ENCODE peak calls at places on chromosomes 12 and 14, in ten cellular contexts. O is tibial nerve; I is Peyer's patch; U is hepatocyte; R is CD8-positive, alpha-beta T cell; E is AG04450; J is uterus; Y is GM13977; Q is lower leg skin; C is progenitor cell of endocrine pancreas. A is an unnamed sample.

GRCh38 chr12:71873821-71874220 is 34.3 kb downstream of the TBC1D15 start:
- DNase-seq in U (no peak), J (no peak), R (no peak), I (no peak), O (no peak), Q (no peak), E (no peak), Y (no peak), C (no peak), A (no peak)

GRCh38 chr14:100603341-100604125 is 16.3 kb upstream of the BEGAIN start:
- DNase-seq in Y (no peak), C (no peak), R (no peak), U (no peak), J (no peak), O (no peak), I (peak; percentile 30), Q (no peak), E (no peak), A (no peak)

GRCh38 chr14:69260246-69260978 is 454 bp downstream of the GALNT16 start:
- DNase-seq in J (no peak), C (peak; percentile 49), Y (peak; percentile 70), Q (no peak), O (no peak), R (no peak), I (no peak), E (no peak), U (peak; percentile 61), A (no peak)

GRCh38 chr12:32483499-32483898 is 84.1 kb downstream of the FGD4 start:
- DNase-seq in Q (peak; percentile 29), U (no peak), Y (no peak), C (no peak), E (no peak), R (no peak), I (no peak), O (no peak), J (no peak), A (no peak)

GRCh38 chr12:39426636-39427245 is 16.2 kb downstream of the KIF21A start:
- DNase-seq in C (no peak), I (no peak), Q (no peak), E (no peak), Y (no peak), J (no peak), U (no peak), R (no peak), O (no peak), A (peak; percentile 36)

GRCh38 chr12:110304061-110304551 is 23.1 kb downstream of the ATP2A2 start:
- DNase-seq in E (no peak), I (no peak), J (no peak), U (no peak), O (no peak), Y (no peak), R (no peak), Q (no peak), C (no peak), A (no peak)

GRCh38 chr12:57429473-57430116 is 1.2 kb downstream of the R3HDM2 start:
- DNase-seq in E (no peak), I (peak; percentile 34), R (no peak), Y (no peak), J (no peak), C (no peak), O (no peak), U (no peak), Q (no peak), A (no peak)

GRCh38 chr14:90140956-90141316 is 79.1 kb downstream of the KCNK13 start:
- DNase-seq in O (no peak), R (no peak), Q (no peak), Y (no peak), I (no peak), C (no peak), U (no peak), J (no peak), E (no peak), A (no peak)

GRCh38 chr12:58030566-58031279 is 89.4 kb downstream of the ATP23 start:
- DNase-seq in I (no peak), J (no peak), O (no peak), E (no peak), Y (no peak), U (no peak), R (no peak), Q (peak; percentile 19), C (no peak), A (no peak)

DNA sequence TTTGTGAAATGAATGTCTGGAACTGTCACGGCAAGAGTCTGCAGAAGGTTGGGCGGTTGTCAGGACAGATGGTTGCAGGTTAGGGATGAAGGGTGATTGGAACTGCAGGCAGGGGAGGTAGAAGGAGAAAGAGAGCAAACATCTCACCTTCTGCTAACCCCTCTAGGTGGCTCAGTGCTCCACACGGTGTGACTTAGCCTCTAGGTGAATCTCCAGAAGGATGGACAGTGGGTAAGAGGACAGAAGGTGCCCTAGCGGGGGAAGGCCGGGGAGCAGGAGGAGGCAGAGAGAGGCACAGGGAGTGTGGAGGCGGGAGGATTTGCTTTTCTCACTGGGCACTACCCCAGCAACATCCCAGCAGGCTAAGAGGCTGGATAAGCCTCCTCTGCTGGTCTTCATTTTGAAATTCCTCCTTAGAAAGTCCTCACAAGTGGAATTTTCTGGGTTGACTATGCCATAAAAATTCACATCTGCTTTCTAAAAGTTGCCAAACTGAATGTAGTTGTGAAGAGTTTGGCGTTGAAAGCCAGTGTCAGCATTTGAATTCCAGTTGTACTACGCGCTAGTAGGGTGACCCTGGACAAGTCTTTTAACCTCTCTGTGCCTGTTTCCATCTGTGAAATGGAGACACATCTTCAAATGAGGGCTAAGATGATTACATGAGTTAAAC is 10.7 kb upstream of the GPR68 start:
- DNase-seq in E (no peak), R (no peak), O (no peak), I (no peak), U (no peak), C (no peak), Y (no peak), Q (no peak), J (no peak), A (no peak)
- TF ChIP-seq CTCF in E (no peak), R (no peak), O (no peak), I (no peak), U (no peak), C (no peak), Y (no peak), Q (no peak), J (no peak), A (no peak)

DNA sequence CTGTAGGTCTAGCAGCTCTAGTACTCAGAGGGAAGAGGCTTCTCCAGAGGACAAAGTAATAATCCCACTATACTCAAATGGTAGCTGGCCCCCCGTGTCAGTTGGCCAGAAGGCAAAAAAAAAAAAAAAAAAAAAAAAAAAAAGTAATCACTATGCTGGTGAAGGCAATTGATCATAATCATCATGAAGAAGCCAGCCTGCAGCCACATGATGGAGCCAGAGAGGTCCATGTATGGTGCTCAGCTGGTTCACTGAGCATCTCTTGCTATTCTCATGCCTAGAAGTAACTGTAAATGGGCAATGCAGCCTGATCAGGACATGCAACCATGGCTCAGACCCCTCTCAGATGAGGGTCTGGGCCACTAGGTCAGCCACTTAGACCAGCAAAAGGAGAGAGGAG is 378.8 kb downstream of the MED13L start:
- DNase-seq in U (no peak), C (no peak), J (no peak), R (no peak), I (no peak), Q (no peak), Y (no peak), E (no peak), O (no peak), A (no peak)
- TF ChIP-seq CTCF in U (peak; percentile 12), C (no peak), J (no peak), R (no peak), I (no peak), Q (no peak), Y (peak; percentile 27), E (no peak), O (no peak), A (peak; percentile 28)

DNA sequence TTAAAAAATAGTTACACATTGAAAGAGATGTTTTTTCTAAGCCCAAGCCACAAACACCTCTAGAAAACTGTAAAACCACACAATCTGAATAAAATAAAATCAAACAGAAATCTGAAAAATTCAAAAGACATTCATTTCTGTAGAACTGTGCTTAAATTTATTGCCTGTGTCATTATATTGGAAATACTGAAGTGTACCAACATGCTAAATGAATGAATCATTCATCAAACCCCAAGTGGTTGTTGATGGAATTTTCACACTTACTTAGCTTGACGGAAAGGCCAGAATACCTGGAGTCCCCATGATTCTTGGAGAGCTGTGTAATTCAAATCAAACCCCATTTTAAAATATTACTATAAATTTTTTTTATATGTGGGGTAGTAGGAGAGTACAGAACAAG is 2.7 kb downstream of the KITLG start:
- DNase-seq in Q (no peak), C (no peak), J (no peak), E (no peak), U (no peak), Y (no peak), O (no peak), I (no peak), R (no peak), A (no peak)
- TF ChIP-seq CTCF in Q (no peak), C (peak; percentile 46), J (no peak), E (no peak), U (no peak), Y (no peak), O (no peak), I (peak; percentile 11), R (no peak), A (peak; percentile 13)

GRCh38 chr14:72631401-72631800 is 262.5 kb downstream of the DPF3 start:
- DNase-seq in O (no peak), Q (no peak), Y (no peak), C (no peak), I (no peak), J (no peak), R (no peak), U (no peak), E (no peak), A (no peak)

GRCh38 chr14:72633551-72633950 is 260.4 kb downstream of the DPF3 start:
- DNase-seq in Y (no peak), C (no peak), J (no peak), I (no peak), O (no peak), E (no peak), Q (no peak), U (no peak), R (no peak), A (no peak)

GRCh38 chr14:72632727-72633126 is 261.2 kb downstream of the DPF3 start:
- DNase-seq in O (no peak), C (no peak), U (no peak), E (no peak), I (no peak), R (no peak), Q (no peak), J (no peak), Y (no peak), A (no peak)

GRCh38 chr14:72629534-72629933 is 264.4 kb downstream of the DPF3 start:
- DNase-seq in I (no peak), Q (no peak), C (no peak), O (no peak), J (no peak), U (no peak), R (no peak), E (no peak), Y (no peak), A (no peak)

DNA sequence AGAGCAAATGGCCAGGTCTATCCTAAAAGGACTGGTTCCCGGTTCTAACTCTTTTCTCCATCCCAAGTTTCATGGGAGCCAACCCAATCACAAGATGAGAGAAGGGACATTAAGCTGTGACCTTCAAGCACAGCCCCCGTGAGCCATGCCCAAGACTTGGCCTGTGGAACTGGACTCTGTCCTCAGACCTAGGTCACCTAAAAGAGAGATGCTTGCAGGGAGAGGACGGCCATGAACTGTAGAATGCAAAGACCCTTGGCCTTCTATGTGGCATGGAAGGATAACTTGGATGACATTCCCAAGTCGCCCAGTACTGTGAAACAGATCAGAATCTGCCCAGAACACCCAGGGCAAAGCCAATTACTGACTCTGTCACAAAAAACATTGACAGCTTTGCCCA is 263.5 kb downstream of the DPF3 start:
- DNase-seq in R (no peak), O (no peak), E (no peak), Q (no peak), I (no peak), Y (no peak), C (no peak), U (no peak), J (no peak), A (no peak)
- TF ChIP-seq CTCF in R (no peak), O (no peak), E (no peak), Q (no peak), I (no peak), Y (no peak), C (no peak), U (no peak), J (no peak), A (no peak)

A was measured in BJ.